ENCODE peak calls at places on chromosomes 12 and 14, in four cellular contexts. One of them, this sample, is unnamed.

GRCh38 chr12:62732861-62733427 is 202.0 kb downstream of the PPM1H start:
- DNase-seq in ELR: peak; percentile 88
- DNase-seq in right lobe of liver: no peak
- DNase-seq in HTR-8/SVneo: peak; percentile 72
- DNase-seq in this sample: no peak

GRCh38 chr14:54818201-54819133 is 84.2 kb downstream of the GCH1 start:
- DNase-seq in ELR: peak; percentile 78
- DNase-seq in right lobe of liver: no peak
- DNase-seq in HTR-8/SVneo: peak; percentile 85
- DNase-seq in this sample: no peak

GRCh38 chr12:26489908-26490307 is 294.5 kb downstream of the SSPN start:
- DNase-seq in HTR-8/SVneo: no peak
- DNase-seq in ELR: no peak
- DNase-seq in right lobe of liver: no peak
- DNase-seq in this sample: no peak

GRCh38 chr12:96247567-96247962 is 53.4 kb downstream of the ELK3 start:
- DNase-seq in ELR: peak; percentile 86
- DNase-seq in HTR-8/SVneo: no peak
- DNase-seq in right lobe of liver: no peak
- DNase-seq in this sample: no peak

GRCh38 chr12:843609-844008 is 91.2 kb downstream of the WNK1 start:
- DNase-seq in HTR-8/SVneo: no peak
- DNase-seq in right lobe of liver: no peak
- DNase-seq in ELR: peak; percentile 71
- DNase-seq in this sample: no peak

GRCh38 chr12:75998292-75999063 is 33.1 kb downstream of the PHLDA1 start:
- DNase-seq in HTR-8/SVneo: no peak
- DNase-seq in right lobe of liver: no peak
- DNase-seq in ELR: peak; percentile 55
- DNase-seq in this sample: no peak

GRCh38 chr12:1803736-1804135 is 16.6 kb upstream of the LRTM2 start:
- DNase-seq in right lobe of liver: no peak
- DNase-seq in HTR-8/SVneo: no peak
- DNase-seq in ELR: no peak
- DNase-seq in this sample: no peak

GRCh38 chr14:78005325-78005724 is 164.8 kb upstream of the NRXN3 start:
- DNase-seq in right lobe of liver: no peak
- DNase-seq in ELR: peak; percentile 48
- DNase-seq in HTR-8/SVneo: no peak
- DNase-seq in this sample: no peak

GRCh38 chr14:35553808-35554207 is 19.8 kb downstream of the INSM2 start:
- DNase-seq in right lobe of liver: no peak
- DNase-seq in ELR: peak; percentile 35
- DNase-seq in HTR-8/SVneo: no peak
- DNase-seq in this sample: no peak

GRCh38 chr14:91872011-91872476 is 4.7 kb upstream of the TC2N start:
- DNase-seq in ELR: no peak
- DNase-seq in right lobe of liver: peak; percentile 62
- DNase-seq in HTR-8/SVneo: no peak
- DNase-seq in this sample: peak; percentile 73

GRCh38 chr14:88838015-88838414 is 13.6 kb downstream of the TTC8 start:
- DNase-seq in right lobe of liver: no peak
- DNase-seq in ELR: no peak
- DNase-seq in HTR-8/SVneo: no peak
- DNase-seq in this sample: no peak

GRCh38 chr14:51574009-51574408 is 77.7 kb upstream of the FRMD6 start:
- DNase-seq in right lobe of liver: no peak
- DNase-seq in HTR-8/SVneo: no peak
- DNase-seq in ELR: no peak
- DNase-seq in this sample: no peak

GRCh38 chr12:99984271-99985128 is at the start of gene ANKS1B:
- DNase-seq in HTR-8/SVneo: peak; percentile 54
- DNase-seq in right lobe of liver: peak; percentile 46
- DNase-seq in ELR: peak; percentile 45
- DNase-seq in this sample: peak; percentile 72

GRCh38 chr12:56487448-56488040 is 417 bp downstream of the GLS2 start:
- DNase-seq in ELR: peak; percentile 25
- DNase-seq in right lobe of liver: peak; percentile 56
- DNase-seq in HTR-8/SVneo: no peak
- DNase-seq in this sample: peak; percentile 68

GRCh38 chr14:54435500-54435981 is 5.6 kb downstream of the CNIH1 start:
- DNase-seq in HTR-8/SVneo: peak; percentile 53
- DNase-seq in right lobe of liver: no peak
- DNase-seq in ELR: peak; percentile 94
- DNase-seq in this sample: no peak

GRCh38 chr14:45177081-45177480 is 41.4 kb downstream of the FANCM start:
- DNase-seq in HTR-8/SVneo: peak; percentile 42
- DNase-seq in ELR: peak; percentile 96
- DNase-seq in right lobe of liver: no peak
- DNase-seq in this sample: no peak

GRCh38 chr12:108634225-108634795 is 616 bp upstream of the SELPLG start:
- DNase-seq in HTR-8/SVneo: no peak
- DNase-seq in right lobe of liver: peak; percentile 42
- DNase-seq in ELR: no peak
- DNase-seq in this sample: peak; percentile 78

GRCh38 chr14:104721704-104722431 is 2.2 kb upstream of the ADSS1 start:
- DNase-seq in right lobe of liver: no peak
- DNase-seq in ELR: no peak
- DNase-seq in HTR-8/SVneo: no peak
- DNase-seq in this sample: no peak

GRCh38 chr12:124993568-124994434 is at the start of gene BRI3BP:
- DNase-seq in HTR-8/SVneo: peak; percentile 60
- DNase-seq in right lobe of liver: peak; percentile 81
- DNase-seq in ELR: peak; percentile 65
- DNase-seq in this sample: peak; percentile 80

GRCh38 chr12:1591029-1591428 is 3.4 kb downstream of the FBXL14 start:
- DNase-seq in ELR: peak; percentile 85
- DNase-seq in HTR-8/SVneo: peak; percentile 64
- DNase-seq in right lobe of liver: no peak
- DNase-seq in this sample: no peak

GRCh38 chr12:131587565-131587964 is 123.3 kb upstream of the SFSWAP start:
- DNase-seq in HTR-8/SVneo: no peak
- DNase-seq in ELR: no peak
- DNase-seq in right lobe of liver: no peak
- DNase-seq in this sample: no peak

GRCh38 chr12:104057771-104058197 is 6.5 kb upstream of the HCFC2 start:
- DNase-seq in right lobe of liver: no peak
- DNase-seq in HTR-8/SVneo: no peak
- DNase-seq in ELR: peak; percentile 56
- DNase-seq in this sample: no peak

GRCh38 chr14:84496677-84497076 is 1033.3 kb upstream of the FLRT2 start:
- DNase-seq in HTR-8/SVneo: no peak
- DNase-seq in ELR: no peak
- DNase-seq in right lobe of liver: no peak
- DNase-seq in this sample: no peak

GRCh38 chr12:16165506-16165905 is 112.0 kb downstream of the SLC15A5 start:
- DNase-seq in ELR: peak; percentile 54
- DNase-seq in HTR-8/SVneo: no peak
- DNase-seq in right lobe of liver: no peak
- DNase-seq in this sample: no peak

GRCh38 chr14:53953828-53954550 is 2.6 kb downstream of the BMP4 start:
- DNase-seq in ELR: peak; percentile 47
- DNase-seq in right lobe of liver: peak; percentile 49
- DNase-seq in HTR-8/SVneo: peak; percentile 55
- DNase-seq in this sample: peak; percentile 59

GRCh38 chr14:61098711-61099110 is 117.7 kb downstream of the SLC38A6 start:
- DNase-seq in right lobe of liver: no peak
- DNase-seq in ELR: peak; percentile 43
- DNase-seq in HTR-8/SVneo: peak; percentile 73
- DNase-seq in this sample: no peak

GRCh38 chr12:108457006-108457733 is 57.9 kb upstream of the FICD start:
- DNase-seq in ELR: peak; percentile 69
- DNase-seq in HTR-8/SVneo: peak; percentile 68
- DNase-seq in right lobe of liver: no peak
- DNase-seq in this sample: no peak

GRCh38 chr12:95545731-95546490 is 5.4 kb downstream of the USP44 start:
- DNase-seq in ELR: no peak
- DNase-seq in right lobe of liver: no peak
- DNase-seq in HTR-8/SVneo: no peak
- DNase-seq in this sample: no peak

GRCh38 chr14:52007211-52007610 is 17.9 kb downstream of the RTRAF start:
- DNase-seq in HTR-8/SVneo: no peak
- DNase-seq in ELR: no peak
- DNase-seq in right lobe of liver: no peak
- DNase-seq in this sample: no peak

GRCh38 chr14:102316048-102316745 is 3.3 kb upstream of the ZNF839 start:
- DNase-seq in ELR: peak; percentile 65
- DNase-seq in right lobe of liver: no peak
- DNase-seq in HTR-8/SVneo: no peak
- DNase-seq in this sample: no peak

GRCh38 chr14:68137704-68138619 is 318.4 kb downstream of the RAD51B start:
- DNase-seq in HTR-8/SVneo: peak; percentile 99
- DNase-seq in right lobe of liver: no peak
- DNase-seq in ELR: peak; percentile 99
- DNase-seq in this sample: no peak

GRCh38 chr12:54352891-54353874 is 11.1 kb downstream of the GPR84 start:
- DNase-seq in right lobe of liver: peak; percentile 57
- DNase-seq in ELR: no peak
- DNase-seq in HTR-8/SVneo: no peak
- DNase-seq in this sample: no peak

GRCh38 chr14:50527970-50528369 is 4.4 kb downstream of the MAP4K5 start:
- DNase-seq in right lobe of liver: no peak
- DNase-seq in HTR-8/SVneo: no peak
- DNase-seq in ELR: peak; percentile 71
- DNase-seq in this sample: no peak

GRCh38 chr12:93482721-93483120 is 15.4 kb downstream of the MRPL42 start:
- DNase-seq in ELR: no peak
- DNase-seq in HTR-8/SVneo: no peak
- DNase-seq in right lobe of liver: no peak
- DNase-seq in this sample: no peak

This sample was measured in lower lobe of right lung.